ENCODE peak calls at places on chromosomes 5 and 9, in seven cellular contexts. J is HEK293T; F is T-helper 1 cell; U is AG09319; E is T-helper 2 cell; W is activated CD8-positive, alpha-beta memory T cell treated with anti-CD3 and anti-CD28 coated beads, Interleukin-2, amount 50 U/mL, for 4 hours; Q is iris pigment epithelial cell. T is an unnamed sample.

GRCh38 chr5:82593481-82593880 is 315.3 kb upstream of the RPS23 start:
- DNase-seq in U (no peak), E (no peak), J (no peak), Q (peak; percentile 71), W (no peak), F (no peak), T (no peak)

GRCh38 chr5:100165309-100165708 is 369.9 kb upstream of the FAM174A start:
- DNase-seq in J (no peak), F (no peak), E (no peak), W (no peak), U (no peak), Q (no peak), T (no peak)

GRCh38 chr9:133932176-133932575 is 59.9 kb downstream of the VAV2 start:
- DNase-seq in W (no peak), E (no peak), J (no peak), Q (peak; percentile 53), U (no peak), F (no peak), T (no peak)

GRCh38 chr9:22682536-22683392 is 236.1 kb downstream of the DMRTA1 start:
- DNase-seq in J (no peak), F (no peak), Q (peak; percentile 40), W (no peak), U (peak; percentile 52), E (no peak), T (no peak)

GRCh38 chr9:93304574-93305496 is 120.9 kb downstream of the WNK2 start:
- DNase-seq in E (no peak), F (no peak), U (no peak), J (peak; percentile 61), Q (peak; percentile 56), W (no peak), T (peak; percentile 68)

GRCh38 chr9:96556701-96557461 is 62.8 kb downstream of the CDC14B start:
- DNase-seq in W (no peak), U (no peak), Q (no peak), F (no peak), E (no peak), J (no peak), T (no peak)

GRCh38 chr5:134874831-134875655 is 872 bp downstream of the TXNDC15 start:
- DNase-seq in U (peak; percentile 57), J (peak; percentile 37), Q (peak; percentile 92), W (peak; percentile 26), F (no peak), E (no peak), T (peak; percentile 75)

GRCh38 chr9:90142580-90142979 is 500.0 kb downstream of the DIRAS2 start:
- DNase-seq in Q (peak; percentile 43), F (no peak), E (no peak), U (peak; percentile 8), W (peak; percentile 55), J (no peak), T (no peak)

GRCh38 chr5:151770383-151771258 is 1.1 kb upstream of the G3BP1 start:
- DNase-seq in F (peak; percentile 49), J (peak; percentile 67), E (no peak), W (peak; percentile 57), U (peak; percentile 30), Q (peak; percentile 79), T (peak; percentile 61)

GRCh38 chr5:153511632-153512031 is 21.2 kb downstream of the GRIA1 start:
- DNase-seq in W (no peak), J (no peak), U (no peak), Q (no peak), E (no peak), F (no peak), T (no peak)

GRCh38 chr5:65874241-65874640 is 52.1 kb upstream of the ERBIN start:
- DNase-seq in E (no peak), Q (peak; percentile 79), F (no peak), U (no peak), J (no peak), W (no peak), T (no peak)

GRCh38 chr5:56461584-56461983 is 228.5 kb upstream of the ANKRD55 start:
- DNase-seq in J (no peak), U (no peak), Q (no peak), W (no peak), E (no peak), F (no peak), T (no peak)

GRCh38 chr9:38319496-38320173 is 72.9 kb upstream of the ALDH1B1 start:
- DNase-seq in J (no peak), F (no peak), E (no peak), Q (no peak), U (no peak), W (no peak), T (no peak)

GRCh38 chr5:2306711-2307110 is 424.0 kb upstream of the IRX4 start:
- DNase-seq in F (no peak), U (no peak), W (no peak), J (no peak), E (no peak), Q (no peak), T (no peak)